ENCODE peak calls at places on chromosomes 6 and 20, in six cellular contexts. One of them, this sample, is unnamed.

GRCh38 chr6:2793491-2794151 is 28.4 kb downstream of the WRNIP1 start:
- DNase-seq in K562: no peak
- DNase-seq in spleen: no peak
- DNase-seq in esophagus squamous epithelium: no peak
- DNase-seq in NB4: peak
- DNase-seq in HepG2: no peak
- DNase-seq in this sample: peak

GRCh38 chr6:2378891-2379652 is 133.7 kb upstream of the GMDS start:
- DNase-seq in K562: no peak
- DNase-seq in spleen: no peak
- DNase-seq in esophagus squamous epithelium: no peak
- DNase-seq in NB4: peak
- DNase-seq in HepG2: no peak
- DNase-seq in this sample: no peak

GRCh38 chr6:22112490-22112889 is 184.3 kb downstream of the PRL start:
- DNase-seq in K562: no peak
- DNase-seq in spleen: no peak
- DNase-seq in esophagus squamous epithelium: no peak
- DNase-seq in NB4: peak
- DNase-seq in HepG2: no peak
- DNase-seq in this sample: no peak

GRCh38 chr6:50842861-50843384 is 24.3 kb downstream of the TFAP2B start:
- DNase-seq in K562: no peak
- DNase-seq in spleen: no peak
- DNase-seq in esophagus squamous epithelium: no peak
- DNase-seq in NB4: no peak
- DNase-seq in HepG2: no peak
- DNase-seq in this sample: no peak

GRCh38 chr20:25309395-25310267 is 61.7 kb downstream of the PYGB start:
- DNase-seq in K562: peak
- DNase-seq in spleen: peak
- DNase-seq in esophagus squamous epithelium: no peak
- DNase-seq in NB4: peak
- DNase-seq in HepG2: peak
- DNase-seq in this sample: peak

GRCh38 chr6:2244261-2245102 is 923 bp downstream of the GMDS start:
- DNase-seq in K562: no peak
- DNase-seq in spleen: no peak
- DNase-seq in esophagus squamous epithelium: no peak
- DNase-seq in NB4: peak
- DNase-seq in HepG2: peak
- DNase-seq in this sample: peak

GRCh38 chr6:110188791-110189190 is 8.6 kb downstream of the CDC40 start:
- DNase-seq in K562: no peak
- DNase-seq in spleen: no peak
- DNase-seq in esophagus squamous epithelium: no peak
- DNase-seq in NB4: no peak
- DNase-seq in HepG2: no peak
- DNase-seq in this sample: no peak

GRCh38 chr20:45450097-45450818 is 19.3 kb upstream of the WFDC2 start:
- DNase-seq in K562: peak
- DNase-seq in spleen: no peak
- DNase-seq in esophagus squamous epithelium: no peak
- DNase-seq in NB4: peak
- DNase-seq in HepG2: peak
- DNase-seq in this sample: peak

GRCh38 chr6:151160869-151161268 is 78.9 kb upstream of the AKAP12 start:
- DNase-seq in K562: no peak
- DNase-seq in spleen: no peak
- DNase-seq in esophagus squamous epithelium: no peak
- DNase-seq in NB4: no peak
- DNase-seq in HepG2: peak
- DNase-seq in this sample: no peak

GRCh38 chr20:59032713-59033059 is 551 bp upstream of the ATP5F1E start:
- DNase-seq in K562: no peak
- DNase-seq in spleen: no peak
- DNase-seq in esophagus squamous epithelium: no peak
- DNase-seq in NB4: no peak
- DNase-seq in HepG2: peak
- DNase-seq in this sample: no peak

GRCh38 chr20:46875059-46875458 is 19.6 kb upstream of the EYA2 start:
- DNase-seq in K562: no peak
- DNase-seq in spleen: no peak
- DNase-seq in esophagus squamous epithelium: no peak
- DNase-seq in NB4: no peak
- DNase-seq in HepG2: no peak
- DNase-seq in this sample: no peak

GRCh38 chr6:109686566-109686965 is 4.4 kb downstream of the AK9 start:
- DNase-seq in K562: no peak
- DNase-seq in spleen: no peak
- DNase-seq in esophagus squamous epithelium: no peak
- DNase-seq in NB4: no peak
- DNase-seq in HepG2: no peak
- DNase-seq in this sample: no peak

GRCh38 chr6:150691463-150691862 is 91.8 kb downstream of the PLEKHG1 start:
- DNase-seq in K562: no peak
- DNase-seq in spleen: no peak
- DNase-seq in esophagus squamous epithelium: no peak
- DNase-seq in NB4: no peak
- DNase-seq in HepG2: no peak
- DNase-seq in this sample: no peak

GRCh38 chr6:96089173-96089572 is 73.4 kb downstream of the FUT9 start:
- DNase-seq in K562: no peak
- DNase-seq in spleen: no peak
- DNase-seq in esophagus squamous epithelium: no peak
- DNase-seq in NB4: peak
- DNase-seq in HepG2: peak
- DNase-seq in this sample: no peak

GRCh38 chr6:108363756-108364356 is 69.0 kb downstream of the AFG1L start:
- DNase-seq in K562: no peak
- DNase-seq in spleen: no peak
- DNase-seq in esophagus squamous epithelium: no peak
- DNase-seq in NB4: peak
- DNase-seq in HepG2: no peak
- DNase-seq in this sample: no peak

GRCh38 chr6:125868996-125869395 is 78.2 kb downstream of the NCOA7 start:
- DNase-seq in K562: no peak
- DNase-seq in spleen: no peak
- DNase-seq in esophagus squamous epithelium: no peak
- DNase-seq in NB4: no peak
- DNase-seq in HepG2: no peak
- DNase-seq in this sample: no peak

DNA sequence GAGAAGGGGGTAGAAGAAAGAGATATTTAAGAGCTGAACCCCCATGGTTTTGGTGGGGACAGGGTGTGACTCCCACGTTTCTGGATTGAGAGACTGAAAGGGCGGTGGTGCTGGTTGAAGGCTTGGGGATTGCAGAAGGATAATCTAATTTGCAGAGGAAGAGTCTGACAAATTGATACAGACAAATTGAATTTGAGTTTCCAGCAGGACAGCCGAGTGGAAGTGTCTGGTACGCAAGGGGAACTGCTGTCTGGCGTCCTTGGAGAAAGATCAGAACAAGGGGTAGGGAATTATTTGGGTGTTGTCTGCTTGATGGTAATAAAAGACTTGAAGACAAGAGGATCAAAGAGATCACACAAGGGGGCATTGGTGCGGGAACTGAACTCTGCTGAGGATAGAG is 40.5 kb upstream of the MDGA1 start:
- DNase-seq in K562: no peak
- DNase-seq in spleen: no peak
- DNase-seq in esophagus squamous epithelium: no peak
- DNase-seq in NB4: no peak
- DNase-seq in HepG2: no peak
- DNase-seq in this sample: no peak
- TF ChIP-seq POLR2A in K562: no peak
- TF ChIP-seq POLR2A in spleen: no peak
- TF ChIP-seq POLR2A in esophagus squamous epithelium: no peak
- TF ChIP-seq POLR2A in NB4: no peak
- TF ChIP-seq POLR2A in HepG2: no peak
- TF ChIP-seq POLR2A in this sample: no peak

DNA sequence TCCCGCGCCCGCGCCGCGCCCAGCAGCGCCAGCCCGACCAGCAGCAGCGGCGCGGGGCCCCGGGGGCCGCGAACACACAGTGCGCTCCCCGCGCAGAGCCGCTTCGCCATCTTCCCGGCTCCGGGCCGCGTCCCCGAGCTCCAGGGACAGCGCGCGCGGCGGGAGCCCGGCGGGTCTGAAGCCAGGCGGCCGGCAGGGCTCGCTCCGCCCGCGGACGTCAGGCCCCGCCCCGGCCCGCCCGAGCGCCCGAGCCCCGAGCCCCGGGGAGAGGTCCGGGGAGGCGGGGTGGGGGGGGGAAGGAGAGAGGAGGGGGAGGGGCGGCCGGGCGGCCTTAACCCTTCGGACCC is at the start of gene LAMA5:
- DNase-seq in K562: peak
- DNase-seq in spleen: no peak
- DNase-seq in esophagus squamous epithelium: no peak
- DNase-seq in NB4: peak
- DNase-seq in HepG2: peak
- DNase-seq in this sample: peak
- TF ChIP-seq POLR2A in K562: no peak
- TF ChIP-seq POLR2A in spleen: no peak
- TF ChIP-seq POLR2A in esophagus squamous epithelium: no peak
- TF ChIP-seq POLR2A in NB4: no peak
- TF ChIP-seq POLR2A in HepG2: peak
- TF ChIP-seq POLR2A in this sample: no peak

GRCh38 chr6:37651991-37652390 is 45.7 kb downstream of the MDGA1 start:
- DNase-seq in K562: no peak
- DNase-seq in spleen: no peak
- DNase-seq in esophagus squamous epithelium: no peak
- DNase-seq in NB4: no peak
- DNase-seq in HepG2: no peak
- DNase-seq in this sample: no peak
- TF ChIP-seq POLR2A in K562: no peak
- TF ChIP-seq POLR2A in spleen: no peak
- TF ChIP-seq POLR2A in esophagus squamous epithelium: no peak
- TF ChIP-seq POLR2A in NB4: no peak
- TF ChIP-seq POLR2A in HepG2: no peak
- TF ChIP-seq POLR2A in this sample: no peak

DNA sequence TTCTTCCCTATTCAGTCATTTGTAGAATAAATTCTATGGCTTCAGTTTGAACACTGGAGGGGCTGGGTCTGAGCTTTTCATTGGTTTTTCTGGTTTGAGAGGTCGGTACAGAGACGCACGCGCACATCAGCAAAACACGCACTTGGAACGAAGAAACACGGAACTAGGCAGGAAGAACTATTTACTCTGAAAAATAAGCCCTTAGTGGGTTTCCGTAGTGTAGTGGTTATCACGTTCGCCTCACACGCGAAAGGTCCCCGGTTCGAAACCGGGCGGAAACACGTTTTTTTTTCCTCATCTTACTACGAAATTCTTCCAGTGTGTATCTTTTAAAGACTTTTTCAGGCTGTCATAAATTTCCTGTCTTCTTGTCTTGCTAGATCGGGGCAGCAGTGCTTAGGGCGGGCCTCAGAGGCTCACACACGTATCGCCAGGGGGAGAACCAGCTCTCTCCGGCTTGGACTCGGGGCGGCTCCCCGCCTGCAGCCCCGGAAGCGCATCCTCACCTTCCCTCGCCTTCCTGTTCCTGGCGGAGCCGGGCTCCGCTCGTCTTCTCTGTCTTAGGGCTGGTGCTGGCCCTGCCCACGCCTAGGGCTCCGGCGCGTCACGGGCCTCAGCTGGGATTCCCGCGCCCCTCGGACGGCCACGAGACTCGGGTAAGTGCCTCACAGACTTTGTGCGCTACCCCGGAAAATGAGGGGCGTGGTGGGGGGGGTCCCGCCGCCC is at the start of gene HMGN4:
- DNase-seq in K562: peak
- DNase-seq in spleen: peak
- DNase-seq in esophagus squamous epithelium: no peak
- DNase-seq in NB4: peak
- DNase-seq in HepG2: peak
- DNase-seq in this sample: peak
- TF ChIP-seq POLR2A in K562: peak
- TF ChIP-seq POLR2A in spleen: no peak
- TF ChIP-seq POLR2A in esophagus squamous epithelium: no peak
- TF ChIP-seq POLR2A in NB4: peak
- TF ChIP-seq POLR2A in HepG2: peak
- TF ChIP-seq POLR2A in this sample: peak

DNA sequence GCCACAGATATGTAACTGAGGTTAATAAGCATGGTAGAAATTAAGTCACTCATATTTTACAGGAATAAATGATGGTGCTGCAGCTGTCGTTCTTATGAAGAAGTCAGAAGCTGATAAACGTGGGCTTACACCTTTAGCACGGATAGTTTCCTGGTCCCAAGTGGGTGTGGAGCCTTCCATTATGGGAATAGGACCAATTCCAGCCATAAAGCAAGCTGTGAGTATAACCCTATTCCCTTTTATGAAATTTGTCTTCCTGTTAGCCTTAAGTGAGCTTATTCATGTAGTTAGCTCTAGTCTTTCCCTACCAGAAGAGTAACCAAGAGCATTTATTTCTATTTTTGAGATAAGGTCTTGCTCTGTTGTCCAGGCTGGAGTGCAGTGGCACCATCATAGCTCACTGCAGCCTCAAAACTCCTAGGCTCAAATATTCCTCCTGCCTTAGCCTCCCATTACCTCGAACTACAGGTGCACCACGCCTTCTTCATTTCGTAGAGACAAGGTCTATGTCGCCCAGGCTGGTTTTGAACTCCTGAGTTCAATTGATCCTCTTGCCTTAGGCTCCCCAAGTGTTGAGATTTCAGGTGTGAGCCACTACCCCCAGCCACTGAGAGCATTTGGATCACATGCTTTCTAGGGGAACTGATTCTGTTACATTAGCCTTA is 12.0 kb downstream of the TCP1 start:
- DNase-seq in K562: no peak
- DNase-seq in spleen: no peak
- DNase-seq in esophagus squamous epithelium: no peak
- DNase-seq in NB4: no peak
- DNase-seq in HepG2: no peak
- DNase-seq in this sample: no peak
- TF ChIP-seq POLR2A in K562: peak
- TF ChIP-seq POLR2A in spleen: no peak
- TF ChIP-seq POLR2A in esophagus squamous epithelium: no peak
- TF ChIP-seq POLR2A in NB4: no peak
- TF ChIP-seq POLR2A in HepG2: peak
- TF ChIP-seq POLR2A in this sample: no peak